ENCODE peak calls at places on chromosomes 4 and X, in ten cellular contexts. X is stimulated activated CD8-positive, alpha-beta memory T cell treated with anti-CD3 and anti-CD28 coated beads, Interleukin-4, amount 100 ng/mL, for 4 hours; F is hypothalamus; L is A172; T is G401; R is CD4-positive, alpha-beta T cell; S is stimulated activated naive CD4-positive, alpha-beta T cell; M is heart left ventricle; B is MV-4-11; K is fibroblast of the aortic adventitia. D is an unnamed sample.

GRCh38 chrX:154411322-154411980 is at the start of gene TAFAZZIN:
- DNase-seq in B (peak), L (peak), T (peak), M (peak), S (peak), R (peak), X (no peak), K (peak), F (no peak), D (peak)

GRCh38 chr4:78704981-78705757 is 71.0 kb upstream of the BMP2K start:
- DNase-seq in B (no peak), S (no peak), M (no peak), F (peak), L (peak), T (no peak), X (no peak), R (no peak), K (peak), D (no peak)

GRCh38 chr4:11182031-11182430 is 246.7 kb downstream of the HS3ST1 start:
- DNase-seq in S (no peak), L (no peak), K (no peak), B (no peak), X (no peak), F (no peak), T (no peak), R (no peak), M (no peak), D (no peak)

GRCh38 chr4:8285976-8286718 is 16.6 kb downstream of the HTRA3 start:
- DNase-seq in F (no peak), S (no peak), B (no peak), K (no peak), X (no peak), T (no peak), L (no peak), M (peak), R (no peak), D (no peak)

GRCh38 chr4:5391492-5391891 is 316.9 kb downstream of the EVC2 start:
- DNase-seq in R (no peak), M (no peak), T (no peak), S (no peak), K (no peak), B (no peak), L (no peak), X (no peak), F (no peak), D (no peak)

GRCh38 chr4:7699040-7699439 is 240.6 kb downstream of the AFAP1 start:
- DNase-seq in T (no peak), L (peak), S (no peak), X (no peak), M (peak), B (no peak), R (no peak), F (no peak), K (peak), D (no peak)

GRCh38 chr4:187608001-187608421 is 387.6 kb upstream of the ZFP42 start:
- DNase-seq in K (no peak), F (no peak), R (no peak), B (peak), X (no peak), S (no peak), L (peak), T (no peak), M (no peak), D (no peak)

GRCh38 chr4:71254451-71255012 is 84.3 kb upstream of the SLC4A4 start:
- DNase-seq in K (peak), T (no peak), B (no peak), R (no peak), X (no peak), S (no peak), F (no peak), M (no peak), L (no peak), D (no peak)

GRCh38 chrX:65253817-65254216 is 277.6 kb upstream of the ZC4H2 start:
- DNase-seq in B (no peak), F (no peak), T (no peak), R (no peak), M (no peak), X (no peak), S (no peak), K (no peak), L (no peak), D (no peak)

GRCh38 chr4:68447201-68447600 is at the start of gene TMPRSS11E:
- DNase-seq in X (no peak), K (no peak), S (no peak), M (no peak), L (no peak), F (no peak), B (no peak), T (no peak), R (no peak), D (no peak)

GRCh38 chr4:476501-476900 is 22.5 kb downstream of the ZNF721 start:
- DNase-seq in S (no peak), F (no peak), K (no peak), B (peak), L (peak), X (no peak), R (no peak), M (no peak), T (no peak), D (no peak)

GRCh38 chr4:85556293-85556692 is 81.3 kb downstream of the ARHGAP24 start:
- DNase-seq in R (no peak), S (no peak), M (no peak), K (no peak), X (no peak), F (no peak), B (no peak), T (no peak), L (no peak), D (no peak)

D was measured in cerebellar cortex.